ENCODE peak calls at places on chromosomes 4 and X, in six cellular contexts. M is H7, I is lower lobe of right lung, W is IMR-90, C is fibroblast of mammary gland, T is fibroblast of villous mesenchyme. Q is an unnamed sample.

GRCh38 chrX:21845096-21845495 is 5.7 kb downstream of the MBTPS2 start:
- DNase-seq in I (no peak), M (no peak), T (no peak), C (no peak), W (no peak), Q (no peak)

GRCh38 chr4:42627887-42628646 is 28.8 kb downstream of the ATP8A1 start:
- DNase-seq in C (peak), T (no peak), M (no peak), I (no peak), W (no peak), Q (no peak)

GRCh38 chrX:138710866-138711331 is 618 bp downstream of the FGF13 start:
- DNase-seq in T (no peak), I (peak), M (peak), C (no peak), W (no peak), Q (no peak)

GRCh38 chr4:175418511-175418910 is 393.6 kb downstream of the GPM6A start:
- DNase-seq in M (no peak), C (no peak), W (no peak), I (no peak), T (no peak), Q (no peak)

GRCh38 chr4:74056114-74056857 is 17.8 kb upstream of the CXCL3 start:
- DNase-seq in W (peak), I (no peak), T (peak), M (peak), C (peak), Q (peak)

GRCh38 chrX:29687687-29688086 is 527.7 kb upstream of the MAGEB2 start:
- DNase-seq in T (peak), I (no peak), W (peak), M (peak), C (peak), Q (peak)

GRCh38 chr4:55611358-55612059 is 19.5 kb upstream of the PDCL2 start:
- DNase-seq in C (peak), I (no peak), W (no peak), M (no peak), T (no peak), Q (no peak)

GRCh38 chrX:45771560-45772340 is 571.1 kb upstream of the DIPK2B start:
- DNase-seq in T (peak), M (no peak), C (peak), I (peak), W (peak), Q (peak)

GRCh38 chr4:2935762-2936743 is 27.2 kb downstream of the NOP14 start:
- DNase-seq in I (no peak), W (no peak), M (no peak), C (peak), T (peak), Q (peak)

GRCh38 chr4:47667552-47667951 is 170.3 kb downstream of the CORIN start:
- DNase-seq in M (no peak), I (no peak), W (peak), T (no peak), C (no peak), Q (no peak)

GRCh38 chr4:47669946-47670345 is 167.9 kb downstream of the CORIN start:
- DNase-seq in T (no peak), W (peak), C (no peak), I (no peak), M (no peak), Q (peak)

GRCh38 chr4:47664051-47664826 is 173.6 kb downstream of the CORIN start:
- DNase-seq in I (no peak), W (no peak), T (no peak), C (no peak), M (no peak), Q (no peak)

GRCh38 chr4:47668256-47668655 is 169.6 kb downstream of the CORIN start:
- DNase-seq in W (no peak), I (no peak), C (no peak), T (no peak), M (no peak), Q (no peak)

GRCh38 chr4:47668810-47669408 is 169.0 kb downstream of the CORIN start:
- DNase-seq in M (peak), C (peak), T (peak), W (peak), I (no peak), Q (peak)
- H3K4me3 ChIP-seq in M (no peak), C (no peak), T (no peak), W (no peak), I (no peak), Q (no peak)

GRCh38 chrX:150508461-150509367 is 59.7 kb upstream of the MTM1 start:
- DNase-seq in T (peak), M (peak), W (peak), I (peak), C (peak), Q (peak)

GRCh38 chrX:150506486-150506885 is 61.9 kb upstream of the MTM1 start:
- DNase-seq in C (no peak), W (no peak), M (peak), I (no peak), T (no peak), Q (no peak)

GRCh38 chrX:150508018-150508417 is 60.4 kb upstream of the MTM1 start:
- DNase-seq in I (no peak), M (no peak), W (no peak), T (no peak), C (no peak), Q (no peak)

GRCh38 chrX:150506020-150506419 is 62.4 kb upstream of the MTM1 start:
- DNase-seq in I (no peak), T (no peak), M (no peak), C (no peak), W (no peak), Q (no peak)

GRCh38 chrX:150507251-150507856 is 61.1 kb upstream of the MTM1 start:
- DNase-seq in M (peak), W (no peak), I (peak), C (no peak), T (no peak), Q (peak)
- H3K4me3 ChIP-seq in M (peak), W (no peak), I (peak), C (no peak), T (no peak), Q (no peak)

GRCh38 chr4:11650801-11651596 is 222.3 kb upstream of the HS3ST1 start:
- DNase-seq in I (no peak), C (peak), T (peak), M (no peak), W (peak), Q (peak)
- H3K4me3 ChIP-seq in I (no peak), C (no peak), T (no peak), M (no peak), W (no peak), Q (no peak)

GRCh38 chrX:57904481-57904880 is 5.8 kb downstream of the ZXDA start:
- DNase-seq in M (no peak), W (no peak), T (no peak), C (no peak), I (no peak), Q (no peak)

GRCh38 chrX:57900961-57901360 is 9.3 kb downstream of the ZXDA start:
- DNase-seq in T (no peak), I (no peak), C (peak), M (no peak), W (peak), Q (peak)

GRCh38 chrX:57902633-57903032 is 7.6 kb downstream of the ZXDA start:
- DNase-seq in M (no peak), W (no peak), I (no peak), C (no peak), T (no peak), Q (no peak)

GRCh38 chrX:57905141-57905540 is 5.1 kb downstream of the ZXDA start:
- DNase-seq in M (no peak), I (no peak), T (peak), C (no peak), W (peak), Q (no peak)

DNA sequence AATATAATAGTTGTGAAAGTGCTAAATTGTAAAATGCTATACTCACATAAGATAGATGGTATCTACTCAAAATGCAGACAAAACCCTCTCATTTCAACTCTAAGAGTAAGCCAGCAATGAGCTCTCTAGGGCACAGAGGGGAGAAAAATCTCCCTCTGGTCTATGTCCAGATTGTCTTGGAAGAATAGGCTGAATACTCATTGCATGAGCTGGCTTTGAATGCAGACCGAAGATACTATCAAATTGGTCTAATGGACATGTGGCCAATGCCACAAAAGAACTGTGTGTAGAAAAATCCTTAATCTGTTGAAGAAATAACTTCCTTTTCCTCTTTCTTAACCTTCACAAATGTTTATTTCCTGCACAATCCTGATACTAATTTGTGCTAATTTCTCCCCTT is 3.5 kb downstream of the ZXDA start:
- DNase-seq in C (peak), T (peak), I (no peak), M (no peak), W (peak), Q (peak)
- H3K4me3 ChIP-seq in C (no peak), T (no peak), I (no peak), M (no peak), W (no peak), Q (no peak)

DNA sequence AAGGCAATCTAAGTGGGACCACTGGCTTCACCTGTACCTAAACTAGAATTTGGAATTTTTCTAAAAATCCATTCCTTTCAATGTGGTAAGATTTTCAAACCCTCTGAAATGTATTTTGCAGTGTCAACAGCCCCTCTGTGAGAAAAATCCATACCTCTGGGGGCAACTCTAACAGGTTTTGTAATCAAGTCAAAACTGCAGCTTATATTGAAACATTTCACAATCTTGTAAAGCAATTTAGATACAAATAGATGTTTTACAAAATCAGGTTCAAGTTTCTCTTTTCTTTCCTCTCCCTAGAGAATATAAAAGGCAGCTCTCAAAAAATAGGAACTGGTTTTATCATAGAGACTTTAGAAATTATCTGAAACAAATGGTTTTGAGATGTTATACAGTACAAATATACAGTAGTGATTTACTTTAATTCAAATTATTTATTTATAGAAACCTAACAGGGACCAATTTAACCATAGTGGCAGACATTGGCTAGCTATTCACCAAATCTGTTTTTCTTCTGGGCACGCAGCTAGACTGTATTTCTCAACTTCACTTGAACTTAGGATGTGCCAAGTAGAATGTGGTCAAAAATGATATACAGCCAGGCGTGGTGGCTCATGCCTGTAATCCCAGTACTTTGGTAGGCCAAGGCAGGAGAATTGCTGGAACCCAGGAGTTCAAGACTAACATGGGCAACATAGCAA is 36.2 kb upstream of the SPINK2 start:
- DNase-seq in W (no peak), T (peak), M (no peak), I (no peak), C (peak), Q (no peak)
- H3K4me3 ChIP-seq in W (no peak), T (no peak), M (no peak), I (no peak), C (no peak), Q (no peak)

DNA sequence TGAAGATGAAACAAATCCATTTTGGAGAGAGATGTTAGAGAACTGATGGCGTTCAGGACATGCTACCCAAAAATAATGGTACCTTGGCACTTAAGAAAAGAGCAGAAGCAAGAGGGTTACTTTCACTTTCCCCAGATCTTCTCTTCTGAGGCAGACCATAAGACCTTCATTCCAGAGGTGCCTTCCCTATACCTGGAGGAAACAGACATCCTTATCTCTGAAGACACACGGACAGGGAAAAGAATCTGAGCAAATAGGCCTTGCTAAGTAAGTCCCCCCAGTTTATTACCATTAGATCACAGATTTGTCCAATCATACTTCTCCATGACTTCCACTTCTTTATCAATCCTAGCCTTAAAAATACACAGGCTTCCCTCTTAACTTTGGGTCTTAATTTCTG is 2.0 kb upstream of the FGF2 start:
- DNase-seq in C (no peak), T (no peak), M (no peak), I (no peak), W (peak), Q (no peak)
- H3K4me3 ChIP-seq in C (no peak), T (no peak), M (no peak), I (no peak), W (no peak), Q (no peak)

DNA sequence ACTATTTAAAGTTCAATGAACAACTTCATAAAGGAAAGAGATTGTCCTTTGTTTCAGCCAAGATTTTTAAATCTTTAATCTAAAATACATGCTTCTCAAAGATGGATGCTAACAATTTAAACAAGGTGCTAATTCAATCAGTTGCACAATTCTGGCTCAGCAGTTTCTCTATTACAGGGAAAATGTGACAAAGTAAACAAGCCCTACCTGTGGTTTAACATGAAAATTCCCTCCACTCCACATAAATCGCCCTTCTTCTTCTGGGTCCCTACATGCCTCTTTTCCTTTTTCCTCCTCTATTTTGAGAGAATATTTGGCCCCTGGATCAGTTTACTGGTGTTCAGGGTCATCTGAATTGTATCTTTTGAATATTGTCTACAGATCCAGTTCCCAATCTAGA is 80.6 kb downstream of the FRYL start:
- DNase-seq in I (no peak), T (peak), W (no peak), M (no peak), C (no peak), Q (no peak)
- H3K4me3 ChIP-seq in I (no peak), T (no peak), W (no peak), M (no peak), C (no peak), Q (peak)

Q was measured in astrocyte of the spinal cord.